ENCODE peak calls at places on chromosomes 13 and 19, in seven cellular contexts. One of them, this sample, is unnamed. For H3K9me3, the result is how much of the 10 kb centered on the place peaks cover.

GRCh38 chr13:39767791-39768564 is 112.5 kb downstream of the COG6 start:
- DNase-seq in right atrium auricular region: no peak
- DNase-seq in pancreas: no peak
- DNase-seq in neural progenitor cell: peak
- DNase-seq in IMR-90: no peak
- DNase-seq in OCI-LY7: peak
- DNase-seq in fibroblast of lung: no peak
- DNase-seq in this sample: no peak

GRCh38 chr19:10408511-10409291 is 5.4 kb upstream of the CDC37 start:
- DNase-seq in right atrium auricular region: no peak
- DNase-seq in pancreas: no peak
- DNase-seq in neural progenitor cell: no peak
- DNase-seq in IMR-90: no peak
- DNase-seq in OCI-LY7: peak
- DNase-seq in fibroblast of lung: no peak
- DNase-seq in this sample: no peak

GRCh38 chr19:40247178-40247577 is 20.7 kb upstream of the CCNP start:
- DNase-seq in right atrium auricular region: no peak
- DNase-seq in pancreas: no peak
- DNase-seq in neural progenitor cell: no peak
- DNase-seq in IMR-90: no peak
- DNase-seq in OCI-LY7: no peak
- DNase-seq in fibroblast of lung: no peak
- DNase-seq in this sample: no peak

GRCh38 chr19:40035996-40036395 is 20.0 kb downstream of the ZNF780B start:
- DNase-seq in right atrium auricular region: no peak
- DNase-seq in pancreas: no peak
- DNase-seq in neural progenitor cell: no peak
- DNase-seq in IMR-90: peak
- DNase-seq in OCI-LY7: no peak
- DNase-seq in fibroblast of lung: peak
- DNase-seq in this sample: no peak

GRCh38 chr13:49569993-49570689 is 15.2 kb downstream of the RCBTB1 start:
- DNase-seq in right atrium auricular region: no peak
- DNase-seq in pancreas: no peak
- DNase-seq in neural progenitor cell: no peak
- DNase-seq in IMR-90: no peak
- DNase-seq in OCI-LY7: no peak
- DNase-seq in fibroblast of lung: peak
- DNase-seq in this sample: no peak

GRCh38 chr13:30880151-30880551 is 25.9 kb upstream of the MEDAG start:
- DNase-seq in right atrium auricular region: no peak
- DNase-seq in pancreas: no peak
- DNase-seq in neural progenitor cell: no peak
- DNase-seq in IMR-90: peak
- DNase-seq in OCI-LY7: no peak
- DNase-seq in fibroblast of lung: peak
- DNase-seq in this sample: no peak

GRCh38 chr19:29815231-29815630 is 3.4 kb downstream of the CCNE1 start:
- DNase-seq in right atrium auricular region: no peak
- DNase-seq in pancreas: no peak
- DNase-seq in neural progenitor cell: no peak
- DNase-seq in IMR-90: no peak
- DNase-seq in OCI-LY7: peak
- DNase-seq in fibroblast of lung: no peak
- DNase-seq in this sample: no peak

GRCh38 chr19:1086618-1087017 is 8.6 kb downstream of the POLR2E start:
- DNase-seq in right atrium auricular region: no peak
- DNase-seq in pancreas: no peak
- DNase-seq in neural progenitor cell: no peak
- DNase-seq in IMR-90: no peak
- DNase-seq in OCI-LY7: no peak
- DNase-seq in fibroblast of lung: no peak
- DNase-seq in this sample: no peak

GRCh38 chr13:28744091-28744536 is 25.3 kb upstream of the SLC46A3 start:
- DNase-seq in right atrium auricular region: peak
- DNase-seq in pancreas: no peak
- DNase-seq in neural progenitor cell: no peak
- DNase-seq in IMR-90: peak
- DNase-seq in OCI-LY7: no peak
- DNase-seq in fibroblast of lung: peak
- DNase-seq in this sample: no peak

GRCh38 chr13:39596685-39597084 is 6.3 kb downstream of the LHFPL6 start:
- DNase-seq in right atrium auricular region: no peak
- DNase-seq in pancreas: no peak
- DNase-seq in neural progenitor cell: no peak
- DNase-seq in IMR-90: no peak
- DNase-seq in OCI-LY7: peak
- DNase-seq in fibroblast of lung: no peak
- DNase-seq in this sample: no peak

GRCh38 chr13:27130223-27131015 is 41.2 kb downstream of the USP12 start:
- DNase-seq in right atrium auricular region: no peak
- DNase-seq in pancreas: no peak
- DNase-seq in neural progenitor cell: no peak
- DNase-seq in IMR-90: peak
- DNase-seq in OCI-LY7: no peak
- DNase-seq in fibroblast of lung: peak
- DNase-seq in this sample: no peak

GRCh38 chr19:15371119-15371518 is 8.5 kb downstream of the AKAP8 start:
- DNase-seq in right atrium auricular region: no peak
- DNase-seq in pancreas: no peak
- DNase-seq in neural progenitor cell: no peak
- DNase-seq in IMR-90: no peak
- DNase-seq in OCI-LY7: no peak
- DNase-seq in fibroblast of lung: no peak
- DNase-seq in this sample: no peak

GRCh38 chr13:33153421-33154381 is 131.9 kb downstream of the STARD13 start:
- DNase-seq in right atrium auricular region: peak
- DNase-seq in pancreas: no peak
- DNase-seq in neural progenitor cell: peak
- DNase-seq in IMR-90: peak
- DNase-seq in OCI-LY7: peak
- DNase-seq in fibroblast of lung: peak
- DNase-seq in this sample: no peak

GRCh38 chr19:18764591-18765051 is 26.5 kb downstream of the COMP start:
- DNase-seq in right atrium auricular region: no peak
- DNase-seq in pancreas: no peak
- DNase-seq in neural progenitor cell: no peak
- DNase-seq in IMR-90: no peak
- DNase-seq in OCI-LY7: no peak
- DNase-seq in fibroblast of lung: peak
- DNase-seq in this sample: no peak

GRCh38 chr19:5101871-5102270 is 133.0 kb downstream of the KDM4B start:
- DNase-seq in right atrium auricular region: no peak
- DNase-seq in pancreas: no peak
- DNase-seq in neural progenitor cell: no peak
- DNase-seq in IMR-90: no peak
- DNase-seq in OCI-LY7: no peak
- DNase-seq in fibroblast of lung: no peak
- DNase-seq in this sample: no peak

GRCh38 chr13:60397693-60398437 is 845 bp downstream of the TDRD3 start:
- DNase-seq in right atrium auricular region: peak
- DNase-seq in pancreas: peak
- DNase-seq in neural progenitor cell: peak
- DNase-seq in IMR-90: peak
- DNase-seq in OCI-LY7: peak
- DNase-seq in fibroblast of lung: peak
- DNase-seq in this sample: no peak

GRCh38 chr19:33052352-33052972 is 12.2 kb downstream of the RHPN2 start:
- DNase-seq in right atrium auricular region: no peak
- DNase-seq in pancreas: no peak
- DNase-seq in neural progenitor cell: no peak
- DNase-seq in IMR-90: peak
- DNase-seq in OCI-LY7: no peak
- DNase-seq in fibroblast of lung: peak
- DNase-seq in this sample: no peak

GRCh38 chr13:109408596-109409382 is 377.6 kb downstream of the IRS2 start:
- DNase-seq in right atrium auricular region: no peak
- DNase-seq in pancreas: no peak
- DNase-seq in neural progenitor cell: no peak
- DNase-seq in IMR-90: no peak
- DNase-seq in OCI-LY7: no peak
- DNase-seq in fibroblast of lung: no peak
- DNase-seq in this sample: no peak

GRCh38 chr13:83568019-83568418 is 314.3 kb downstream of the SLITRK1 start:
- DNase-seq in right atrium auricular region: no peak
- DNase-seq in pancreas: no peak
- DNase-seq in neural progenitor cell: no peak
- DNase-seq in IMR-90: no peak
- DNase-seq in OCI-LY7: no peak
- DNase-seq in fibroblast of lung: no peak
- DNase-seq in this sample: no peak

GRCh38 chr19:29953352-29954247 is 11.6 kb downstream of the URI1 start:
- DNase-seq in right atrium auricular region: no peak
- DNase-seq in pancreas: no peak
- DNase-seq in neural progenitor cell: no peak
- DNase-seq in IMR-90: no peak
- DNase-seq in OCI-LY7: no peak
- DNase-seq in fibroblast of lung: no peak
- DNase-seq in this sample: no peak

GRCh38 chr13:60152114-60152513 is 11.6 kb downstream of the DIAPH3 start:
- DNase-seq in right atrium auricular region: no peak
- DNase-seq in pancreas: no peak
- DNase-seq in neural progenitor cell: no peak
- DNase-seq in IMR-90: peak
- DNase-seq in OCI-LY7: no peak
- DNase-seq in fibroblast of lung: peak
- DNase-seq in this sample: no peak

GRCh38 chr19:18478545-18479311 is 40.8 kb upstream of the ISYNA1 start:
- DNase-seq in right atrium auricular region: peak
- DNase-seq in pancreas: no peak
- DNase-seq in neural progenitor cell: no peak
- DNase-seq in IMR-90: peak
- DNase-seq in OCI-LY7: peak
- DNase-seq in fibroblast of lung: peak
- DNase-seq in this sample: peak

GRCh38 chr19:54002495-54003315 is 11.3 kb downstream of the CACNG6 start:
- DNase-seq in right atrium auricular region: no peak
- DNase-seq in pancreas: no peak
- DNase-seq in neural progenitor cell: no peak
- DNase-seq in IMR-90: no peak
- DNase-seq in OCI-LY7: no peak
- DNase-seq in fibroblast of lung: peak
- DNase-seq in this sample: no peak

GRCh38 chr19:5961969-5962945 is 15.7 kb downstream of the RANBP3 start:
- DNase-seq in right atrium auricular region: no peak
- DNase-seq in pancreas: peak
- DNase-seq in neural progenitor cell: no peak
- DNase-seq in IMR-90: peak
- DNase-seq in OCI-LY7: peak
- DNase-seq in fibroblast of lung: peak
- DNase-seq in this sample: peak

DNA sequence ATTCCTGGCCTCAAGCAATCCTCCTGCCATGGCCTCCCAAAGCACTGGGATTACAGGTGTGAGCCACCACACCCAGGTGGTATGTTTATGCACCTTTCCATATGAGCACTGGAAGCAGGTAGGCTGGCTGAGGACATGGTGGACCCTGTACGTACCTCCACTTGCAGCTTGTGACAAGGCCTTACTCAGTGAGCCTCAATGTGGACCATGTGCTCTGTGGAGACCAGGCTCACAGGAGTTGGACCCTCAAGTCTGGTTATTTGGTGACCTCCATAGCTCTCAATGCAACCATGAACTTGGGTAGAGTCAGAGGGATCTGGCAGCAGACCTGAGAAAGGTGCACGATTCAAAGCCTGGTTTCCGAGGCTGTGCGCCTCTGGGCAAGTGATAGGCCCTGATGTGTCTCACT is 5.5 kb downstream of the ACP4 start:
- DNase-seq in right atrium auricular region: no peak
- DNase-seq in pancreas: no peak
- DNase-seq in neural progenitor cell: no peak
- DNase-seq in IMR-90: no peak
- DNase-seq in OCI-LY7: peak
- DNase-seq in fibroblast of lung: no peak
- DNase-seq in this sample: no peak
- H3K27ac ChIP-seq in right atrium auricular region: no peak
- H3K27ac ChIP-seq in pancreas: no peak
- H3K27ac ChIP-seq in neural progenitor cell: no peak
- H3K27ac ChIP-seq in IMR-90: no peak
- H3K27ac ChIP-seq in OCI-LY7: peak
- H3K27ac ChIP-seq in fibroblast of lung: no peak
- H3K27ac ChIP-seq in this sample: no peak

GRCh38 chr13:19083340-19083739 is 98.3 kb downstream of the TUBA3C start:
- DNase-seq in right atrium auricular region: no peak
- DNase-seq in pancreas: no peak
- DNase-seq in neural progenitor cell: no peak
- DNase-seq in IMR-90: no peak
- DNase-seq in OCI-LY7: no peak
- DNase-seq in fibroblast of lung: no peak
- DNase-seq in this sample: no peak
- H3K9me3 ChIP-seq in right atrium auricular region: under half
- H3K9me3 ChIP-seq in pancreas: under half
- H3K9me3 ChIP-seq in neural progenitor cell: half or more
- H3K9me3 ChIP-seq in IMR-90: under half
- H3K9me3 ChIP-seq in OCI-LY7: under half
- H3K9me3 ChIP-seq in fibroblast of lung: under half
- H3K9me3 ChIP-seq in this sample: under half

GRCh38 chr13:110873639-110874507 is 41.0 kb downstream of the ANKRD10 start:
- DNase-seq in right atrium auricular region: no peak
- DNase-seq in pancreas: no peak
- DNase-seq in neural progenitor cell: no peak
- DNase-seq in IMR-90: no peak
- DNase-seq in OCI-LY7: no peak
- DNase-seq in fibroblast of lung: no peak
- DNase-seq in this sample: no peak
- H3K4me3 ChIP-seq in right atrium auricular region: peak
- H3K4me3 ChIP-seq in pancreas: no peak
- H3K4me3 ChIP-seq in neural progenitor cell: peak
- H3K4me3 ChIP-seq in IMR-90: peak
- H3K4me3 ChIP-seq in OCI-LY7: no peak
- H3K4me3 ChIP-seq in fibroblast of lung: peak
- H3K4me3 ChIP-seq in this sample: peak

DNA sequence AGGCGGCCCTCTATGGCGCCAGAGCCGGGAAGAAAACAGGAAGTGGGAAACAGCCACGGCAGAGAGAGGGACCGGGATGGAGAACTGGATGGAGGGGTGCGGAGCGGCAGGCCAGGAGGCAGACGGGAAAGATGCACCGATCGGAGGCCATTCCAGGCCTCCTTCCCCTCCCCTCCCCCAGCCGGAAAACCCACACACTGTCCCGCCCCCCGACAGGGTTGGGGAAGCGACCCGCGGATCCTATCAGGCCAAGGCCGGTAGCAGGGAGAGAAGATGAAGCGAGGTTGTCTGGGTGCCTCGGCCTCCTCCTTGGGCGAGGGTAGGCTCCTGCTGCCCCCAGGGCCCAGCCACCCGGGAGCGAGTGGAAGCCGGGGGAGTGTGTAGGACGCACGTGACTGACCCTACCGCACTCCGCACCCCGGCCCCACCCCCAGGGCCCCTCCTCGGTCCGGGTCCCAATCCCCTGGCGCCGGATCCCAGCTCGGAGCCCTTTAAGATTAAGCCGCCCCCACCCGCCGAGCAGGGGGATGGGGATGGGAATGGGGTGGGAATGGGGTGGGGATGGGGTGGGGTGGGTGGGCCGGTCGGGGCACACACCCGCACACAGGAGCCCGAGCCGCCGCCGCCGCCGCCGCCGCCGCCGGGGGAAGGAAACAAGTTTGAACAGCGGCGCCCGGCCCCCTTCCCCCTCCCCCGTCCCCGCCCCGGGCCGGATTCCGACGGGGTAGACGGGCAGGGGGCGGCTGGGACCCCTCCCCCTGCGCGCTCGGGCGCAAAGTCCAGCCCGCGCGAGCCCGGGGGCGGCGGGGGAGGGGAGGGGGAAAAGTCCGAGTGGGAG is 1.5 kb downstream of the ERF start:
- DNase-seq in right atrium auricular region: no peak
- DNase-seq in pancreas: peak
- DNase-seq in neural progenitor cell: peak
- DNase-seq in IMR-90: peak
- DNase-seq in OCI-LY7: peak
- DNase-seq in fibroblast of lung: peak
- DNase-seq in this sample: peak
- H3K27ac ChIP-seq in right atrium auricular region: peak
- H3K27ac ChIP-seq in pancreas: peak
- H3K27ac ChIP-seq in neural progenitor cell: peak
- H3K27ac ChIP-seq in IMR-90: peak
- H3K27ac ChIP-seq in OCI-LY7: peak
- H3K27ac ChIP-seq in fibroblast of lung: peak
- H3K27ac ChIP-seq in this sample: peak